ENCODE peak calls at places on chromosome 17, in eight cellular contexts. One of them, this sample, is unnamed.

GRCh38 chr17:49646391-49647255 is 31.3 kb downstream of the SPOP start:
- DNase-seq in CD4-positive, CD25-positive, alpha-beta regulatory T cell: peak
- DNase-seq in MG63: peak
- DNase-seq in effector memory CD4-positive, alpha-beta T cell: no peak
- DNase-seq in body of pancreas: no peak
- DNase-seq in aorta: no peak
- DNase-seq in cardiac muscle cell: peak
- DNase-seq in fibroblast of lung: peak
- DNase-seq in this sample: no peak

GRCh38 chr17:47927821-47928400 is 13.5 kb upstream of the PNPO start:
- DNase-seq in body of pancreas: no peak
- DNase-seq in effector memory CD4-positive, alpha-beta T cell: no peak
- DNase-seq in CD4-positive, CD25-positive, alpha-beta regulatory T cell: no peak
- DNase-seq in aorta: peak
- DNase-seq in fibroblast of lung: no peak
- DNase-seq in cardiac muscle cell: no peak
- DNase-seq in MG63: no peak
- DNase-seq in this sample: no peak

GRCh38 chr17:17146791-17147406 is 59.2 kb downstream of the PLD6 start:
- DNase-seq in aorta: no peak
- DNase-seq in CD4-positive, CD25-positive, alpha-beta regulatory T cell: peak
- DNase-seq in cardiac muscle cell: no peak
- DNase-seq in effector memory CD4-positive, alpha-beta T cell: no peak
- DNase-seq in fibroblast of lung: no peak
- DNase-seq in body of pancreas: peak
- DNase-seq in MG63: peak
- DNase-seq in this sample: peak

GRCh38 chr17:43832976-43833829 is at the start of gene MPP3:
- DNase-seq in effector memory CD4-positive, alpha-beta T cell: peak
- DNase-seq in cardiac muscle cell: peak
- DNase-seq in fibroblast of lung: peak
- DNase-seq in aorta: peak
- DNase-seq in MG63: peak
- DNase-seq in CD4-positive, CD25-positive, alpha-beta regulatory T cell: peak
- DNase-seq in body of pancreas: peak
- DNase-seq in this sample: no peak

GRCh38 chr17:35117984-35118383 is 1.7 kb downstream of the RAD51D start:
- DNase-seq in aorta: no peak
- DNase-seq in MG63: no peak
- DNase-seq in effector memory CD4-positive, alpha-beta T cell: peak
- DNase-seq in body of pancreas: no peak
- DNase-seq in fibroblast of lung: peak
- DNase-seq in cardiac muscle cell: peak
- DNase-seq in CD4-positive, CD25-positive, alpha-beta regulatory T cell: peak
- DNase-seq in this sample: no peak

GRCh38 chr17:676060-676745 is 38.4 kb downstream of the VPS53 start:
- DNase-seq in MG63: peak
- DNase-seq in CD4-positive, CD25-positive, alpha-beta regulatory T cell: no peak
- DNase-seq in aorta: no peak
- DNase-seq in body of pancreas: no peak
- DNase-seq in fibroblast of lung: peak
- DNase-seq in effector memory CD4-positive, alpha-beta T cell: no peak
- DNase-seq in cardiac muscle cell: peak
- DNase-seq in this sample: no peak

GRCh38 chr17:64984776-64985521 is 65.7 kb upstream of the LRRC37A3 start:
- DNase-seq in CD4-positive, CD25-positive, alpha-beta regulatory T cell: peak
- DNase-seq in body of pancreas: no peak
- DNase-seq in aorta: no peak
- DNase-seq in cardiac muscle cell: peak
- DNase-seq in fibroblast of lung: peak
- DNase-seq in effector memory CD4-positive, alpha-beta T cell: peak
- DNase-seq in MG63: no peak
- DNase-seq in this sample: peak

GRCh38 chr17:65824901-65825300 is 263.5 kb upstream of the AXIN2 start:
- DNase-seq in CD4-positive, CD25-positive, alpha-beta regulatory T cell: no peak
- DNase-seq in effector memory CD4-positive, alpha-beta T cell: no peak
- DNase-seq in MG63: no peak
- DNase-seq in fibroblast of lung: no peak
- DNase-seq in aorta: no peak
- DNase-seq in body of pancreas: no peak
- DNase-seq in cardiac muscle cell: no peak
- DNase-seq in this sample: no peak

GRCh38 chr17:29613371-29613837 is 9.3 kb downstream of the CORO6 start:
- DNase-seq in cardiac muscle cell: peak
- DNase-seq in aorta: peak
- DNase-seq in MG63: no peak
- DNase-seq in CD4-positive, CD25-positive, alpha-beta regulatory T cell: peak
- DNase-seq in body of pancreas: peak
- DNase-seq in fibroblast of lung: peak
- DNase-seq in effector memory CD4-positive, alpha-beta T cell: peak
- DNase-seq in this sample: no peak

GRCh38 chr17:37828313-37829124 is 83.7 kb upstream of the HNF1B start:
- DNase-seq in CD4-positive, CD25-positive, alpha-beta regulatory T cell: peak
- DNase-seq in body of pancreas: no peak
- DNase-seq in fibroblast of lung: peak
- DNase-seq in MG63: no peak
- DNase-seq in effector memory CD4-positive, alpha-beta T cell: no peak
- DNase-seq in aorta: no peak
- DNase-seq in cardiac muscle cell: peak
- DNase-seq in this sample: peak

GRCh38 chr17:37829446-37830142 is 84.7 kb upstream of the HNF1B start:
- DNase-seq in fibroblast of lung: no peak
- DNase-seq in CD4-positive, CD25-positive, alpha-beta regulatory T cell: no peak
- DNase-seq in MG63: no peak
- DNase-seq in cardiac muscle cell: no peak
- DNase-seq in body of pancreas: no peak
- DNase-seq in effector memory CD4-positive, alpha-beta T cell: no peak
- DNase-seq in aorta: no peak
- DNase-seq in this sample: no peak

GRCh38 chr17:37831492-37831891 is 86.6 kb upstream of the HNF1B start:
- DNase-seq in fibroblast of lung: no peak
- DNase-seq in body of pancreas: no peak
- DNase-seq in MG63: no peak
- DNase-seq in aorta: no peak
- DNase-seq in CD4-positive, CD25-positive, alpha-beta regulatory T cell: no peak
- DNase-seq in effector memory CD4-positive, alpha-beta T cell: no peak
- DNase-seq in cardiac muscle cell: no peak
- DNase-seq in this sample: no peak

GRCh38 chr17:37827905-37828304 is 83.0 kb upstream of the HNF1B start:
- DNase-seq in CD4-positive, CD25-positive, alpha-beta regulatory T cell: no peak
- DNase-seq in cardiac muscle cell: no peak
- DNase-seq in effector memory CD4-positive, alpha-beta T cell: no peak
- DNase-seq in MG63: no peak
- DNase-seq in fibroblast of lung: no peak
- DNase-seq in body of pancreas: no peak
- DNase-seq in aorta: no peak
- DNase-seq in this sample: no peak

DNA sequence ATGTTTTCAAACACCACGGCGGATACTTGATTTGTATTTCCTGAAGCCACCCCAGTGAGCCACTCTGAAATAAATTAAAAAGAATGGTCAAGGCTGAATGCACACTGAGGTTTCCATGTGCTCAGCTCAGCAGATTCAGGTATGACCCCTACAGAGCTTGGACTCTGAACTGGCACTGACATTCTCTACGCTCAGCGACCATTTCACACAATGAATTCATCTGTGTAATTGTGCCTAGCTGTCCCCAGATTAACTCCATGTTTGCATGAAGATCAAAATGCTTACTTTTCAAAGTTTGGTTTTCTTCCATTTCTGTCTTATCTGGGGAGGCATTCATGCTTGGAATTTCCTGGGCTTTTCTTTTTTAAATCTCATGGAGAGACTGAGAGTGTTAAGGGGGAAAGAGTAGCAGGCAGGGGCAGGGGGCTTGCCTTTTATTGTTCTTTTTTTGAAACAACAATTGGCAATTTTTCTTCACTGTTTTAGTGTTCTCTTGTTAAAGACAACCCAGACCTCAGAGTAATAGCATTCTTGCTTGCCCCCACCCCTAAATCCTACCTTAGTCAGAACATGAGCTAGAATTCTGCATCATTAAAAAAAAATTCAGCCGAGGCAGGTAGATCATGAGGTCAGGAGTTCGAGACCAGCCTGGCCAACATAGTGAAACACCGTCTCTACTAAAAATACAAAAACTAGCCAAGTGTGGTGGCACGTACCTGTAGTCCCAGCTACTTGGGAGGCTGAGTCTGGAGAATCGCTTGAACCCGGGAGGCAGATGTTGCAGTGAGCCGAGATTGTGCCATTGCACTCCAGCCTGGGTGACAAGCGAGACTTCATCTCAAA is 85.5 kb upstream of the HNF1B start:
- DNase-seq in aorta: no peak
- DNase-seq in CD4-positive, CD25-positive, alpha-beta regulatory T cell: no peak
- DNase-seq in body of pancreas: no peak
- DNase-seq in fibroblast of lung: no peak
- DNase-seq in cardiac muscle cell: no peak
- DNase-seq in MG63: no peak
- DNase-seq in effector memory CD4-positive, alpha-beta T cell: no peak
- DNase-seq in this sample: no peak
- H3K4me3 ChIP-seq in aorta: no peak
- H3K4me3 ChIP-seq in CD4-positive, CD25-positive, alpha-beta regulatory T cell: no peak
- H3K4me3 ChIP-seq in body of pancreas: no peak
- H3K4me3 ChIP-seq in fibroblast of lung: no peak
- H3K4me3 ChIP-seq in cardiac muscle cell: no peak
- H3K4me3 ChIP-seq in MG63: no peak
- H3K4me3 ChIP-seq in effector memory CD4-positive, alpha-beta T cell: no peak
- H3K4me3 ChIP-seq in this sample: no peak

DNA sequence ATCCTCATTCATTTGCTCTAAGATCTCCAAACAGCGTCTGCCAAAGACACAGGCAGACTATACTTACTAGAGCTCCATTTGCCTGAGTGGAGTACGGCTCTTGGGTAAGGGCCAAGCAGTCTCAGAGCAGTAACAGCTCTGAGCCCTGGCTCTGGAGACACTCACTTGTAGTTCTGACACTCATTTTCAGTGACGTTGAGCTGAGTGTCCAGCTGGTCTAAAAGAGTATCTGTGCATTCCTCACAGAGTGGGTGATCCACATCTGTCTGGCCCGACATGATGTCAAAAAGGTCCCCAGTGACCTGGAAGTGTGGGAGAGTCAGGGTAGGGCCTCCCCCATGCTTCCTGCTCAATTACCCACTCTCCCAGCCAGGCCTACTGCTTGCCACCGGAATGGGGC is 5.7 kb downstream of the BECN1 start:
- DNase-seq in effector memory CD4-positive, alpha-beta T cell: no peak
- DNase-seq in cardiac muscle cell: peak
- DNase-seq in body of pancreas: no peak
- DNase-seq in aorta: no peak
- DNase-seq in MG63: no peak
- DNase-seq in CD4-positive, CD25-positive, alpha-beta regulatory T cell: no peak
- DNase-seq in fibroblast of lung: no peak
- DNase-seq in this sample: no peak
- H3K4me3 ChIP-seq in effector memory CD4-positive, alpha-beta T cell: no peak
- H3K4me3 ChIP-seq in cardiac muscle cell: no peak
- H3K4me3 ChIP-seq in body of pancreas: no peak
- H3K4me3 ChIP-seq in aorta: no peak
- H3K4me3 ChIP-seq in MG63: no peak
- H3K4me3 ChIP-seq in CD4-positive, CD25-positive, alpha-beta regulatory T cell: no peak
- H3K4me3 ChIP-seq in fibroblast of lung: no peak
- H3K4me3 ChIP-seq in this sample: no peak

GRCh38 chr17:42270596-42270995 is 5.6 kb downstream of the STAT5B start:
- DNase-seq in body of pancreas: no peak
- DNase-seq in aorta: no peak
- DNase-seq in MG63: no peak
- DNase-seq in fibroblast of lung: no peak
- DNase-seq in CD4-positive, CD25-positive, alpha-beta regulatory T cell: no peak
- DNase-seq in effector memory CD4-positive, alpha-beta T cell: no peak
- DNase-seq in cardiac muscle cell: no peak
- DNase-seq in this sample: no peak
- H3K4me3 ChIP-seq in body of pancreas: no peak
- H3K4me3 ChIP-seq in aorta: no peak
- H3K4me3 ChIP-seq in MG63: no peak
- H3K4me3 ChIP-seq in fibroblast of lung: no peak
- H3K4me3 ChIP-seq in CD4-positive, CD25-positive, alpha-beta regulatory T cell: peak
- H3K4me3 ChIP-seq in effector memory CD4-positive, alpha-beta T cell: no peak
- H3K4me3 ChIP-seq in cardiac muscle cell: no peak
- H3K4me3 ChIP-seq in this sample: no peak

DNA sequence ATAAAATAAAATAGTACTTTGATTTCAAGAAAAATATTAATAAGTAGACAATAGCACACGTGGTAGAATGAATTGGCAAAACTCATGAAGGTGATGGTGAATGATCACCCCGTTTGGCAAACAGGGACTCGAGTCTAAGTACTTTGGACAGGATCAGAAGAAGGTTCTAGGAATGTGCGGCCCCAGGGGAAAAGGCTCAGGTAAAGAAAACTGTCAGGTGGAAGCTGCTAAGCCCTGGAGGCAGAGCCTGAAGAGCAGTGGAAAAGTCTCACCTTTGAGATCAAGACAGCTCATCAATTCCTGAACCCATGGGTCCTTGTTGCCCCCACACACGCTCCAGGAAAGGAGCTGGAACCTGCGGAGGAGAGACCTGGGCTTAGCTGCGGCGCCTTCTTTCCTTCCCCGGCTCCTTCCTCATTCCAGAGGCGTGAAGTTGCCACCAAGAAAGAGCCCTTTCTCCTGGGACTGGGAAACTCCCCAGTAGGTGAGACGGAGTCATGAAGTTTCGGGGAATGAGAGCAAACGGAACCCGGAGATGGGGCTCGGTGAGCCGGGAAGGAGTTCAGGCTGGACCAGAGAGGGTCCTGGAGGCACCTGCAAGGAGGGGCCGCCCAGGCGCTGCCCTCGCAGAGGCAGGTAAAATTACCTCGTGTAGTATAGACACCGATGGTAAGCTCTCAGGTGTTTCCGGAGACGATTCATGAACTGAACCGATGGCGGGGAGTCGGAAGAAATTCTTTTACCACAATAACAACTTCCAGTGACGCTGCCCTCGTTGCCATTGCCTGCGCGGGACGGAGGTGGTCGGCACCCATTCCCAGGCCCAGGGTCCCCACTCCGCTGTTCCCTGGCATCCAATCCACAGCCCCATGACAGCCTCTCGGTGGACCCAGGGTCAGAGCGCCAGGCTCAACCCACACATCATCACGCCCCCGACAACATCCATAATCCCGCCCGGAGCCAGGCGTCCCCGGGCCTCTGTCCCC is 1.2 kb upstream of the ZMYND15 start:
- DNase-seq in fibroblast of lung: no peak
- DNase-seq in aorta: no peak
- DNase-seq in MG63: no peak
- DNase-seq in effector memory CD4-positive, alpha-beta T cell: peak
- DNase-seq in CD4-positive, CD25-positive, alpha-beta regulatory T cell: peak
- DNase-seq in cardiac muscle cell: no peak
- DNase-seq in body of pancreas: peak
- DNase-seq in this sample: no peak
- H3K4me3 ChIP-seq in fibroblast of lung: peak
- H3K4me3 ChIP-seq in aorta: no peak
- H3K4me3 ChIP-seq in MG63: peak
- H3K4me3 ChIP-seq in effector memory CD4-positive, alpha-beta T cell: peak
- H3K4me3 ChIP-seq in CD4-positive, CD25-positive, alpha-beta regulatory T cell: peak
- H3K4me3 ChIP-seq in cardiac muscle cell: peak
- H3K4me3 ChIP-seq in body of pancreas: peak
- H3K4me3 ChIP-seq in this sample: peak

This sample was measured in Jurkat, Clone E6-1.